ENCODE peak calls at places on chromosome 11, in four cellular contexts. One of them, this sample, is unnamed.

GRCh38 chr11:128759168-128759567 is 65.3 kb downstream of the FLI1 start:
- DNase-seq in sigmoid colon: no peak
- DNase-seq in ovary: no peak
- DNase-seq in esophagus muscularis mucosa: no peak
- DNase-seq in this sample: no peak

GRCh38 chr11:110219011-110219785 is 77.2 kb downstream of the RDX start:
- DNase-seq in sigmoid colon: no peak
- DNase-seq in ovary: no peak
- DNase-seq in esophagus muscularis mucosa: no peak
- DNase-seq in this sample: no peak

GRCh38 chr11:104968856-104969776 is 742 bp upstream of the CASP4 start:
- DNase-seq in sigmoid colon: no peak
- DNase-seq in ovary: peak
- DNase-seq in esophagus muscularis mucosa: no peak
- DNase-seq in this sample: no peak

GRCh38 chr11:65496304-65497140 is 2.3 kb upstream of the MALAT1 start:
- DNase-seq in sigmoid colon: peak
- DNase-seq in ovary: peak
- DNase-seq in esophagus muscularis mucosa: no peak
- DNase-seq in this sample: no peak

GRCh38 chr11:120563698-120564572 is 52.4 kb downstream of the GRIK4 start:
- DNase-seq in sigmoid colon: no peak
- DNase-seq in ovary: peak
- DNase-seq in esophagus muscularis mucosa: no peak
- DNase-seq in this sample: no peak

GRCh38 chr11:69911310-69912160 is 92.3 kb upstream of the FGF3 start:
- DNase-seq in sigmoid colon: peak
- DNase-seq in ovary: no peak
- DNase-seq in esophagus muscularis mucosa: no peak
- DNase-seq in this sample: no peak

GRCh38 chr11:70712471-70712870 is 314.1 kb downstream of the CTTN start:
- DNase-seq in sigmoid colon: no peak
- DNase-seq in ovary: no peak
- DNase-seq in esophagus muscularis mucosa: no peak
- DNase-seq in this sample: no peak

GRCh38 chr11:95566151-95566670 is 223.4 kb downstream of the FAM76B start:
- DNase-seq in sigmoid colon: no peak
- DNase-seq in ovary: no peak
- DNase-seq in esophagus muscularis mucosa: no peak
- DNase-seq in this sample: no peak

GRCh38 chr11:29075726-29076125 is 941.1 kb downstream of the KCNA4 start:
- DNase-seq in sigmoid colon: no peak
- DNase-seq in ovary: no peak
- DNase-seq in esophagus muscularis mucosa: no peak
- DNase-seq in this sample: no peak

GRCh38 chr11:19259487-19260345 is 19.0 kb upstream of the E2F8 start:
- DNase-seq in sigmoid colon: no peak
- DNase-seq in ovary: peak
- DNase-seq in esophagus muscularis mucosa: peak
- DNase-seq in this sample: peak

GRCh38 chr11:71078482-71078881 is 173.9 kb downstream of the SHANK2 start:
- DNase-seq in sigmoid colon: no peak
- DNase-seq in ovary: no peak
- DNase-seq in esophagus muscularis mucosa: no peak
- DNase-seq in this sample: no peak

GRCh38 chr11:5618807-5619206 is 6.0 kb upstream of the TRIM34 start:
- DNase-seq in sigmoid colon: no peak
- DNase-seq in ovary: no peak
- DNase-seq in esophagus muscularis mucosa: no peak
- DNase-seq in this sample: no peak

GRCh38 chr11:111941963-111942362 is 4.8 kb downstream of the DIXDC1 start:
- DNase-seq in sigmoid colon: no peak
- DNase-seq in ovary: no peak
- DNase-seq in esophagus muscularis mucosa: no peak
- DNase-seq in this sample: no peak

GRCh38 chr11:12164061-12165014 is 53.9 kb downstream of the MICAL2 start:
- DNase-seq in sigmoid colon: peak
- DNase-seq in ovary: no peak
- DNase-seq in esophagus muscularis mucosa: no peak
- DNase-seq in this sample: no peak

GRCh38 chr11:724063-724732 is 18.2 kb downstream of the EPS8L2 start:
- DNase-seq in sigmoid colon: no peak
- DNase-seq in ovary: no peak
- DNase-seq in esophagus muscularis mucosa: no peak
- DNase-seq in this sample: no peak

GRCh38 chr11:19577849-19578619 is 134.6 kb upstream of the NAV2 start:
- DNase-seq in sigmoid colon: peak
- DNase-seq in ovary: peak
- DNase-seq in esophagus muscularis mucosa: no peak
- DNase-seq in this sample: no peak

GRCh38 chr11:17542249-17542648 is 2.0 kb downstream of the USH1C start:
- DNase-seq in sigmoid colon: no peak
- DNase-seq in ovary: no peak
- DNase-seq in esophagus muscularis mucosa: no peak
- DNase-seq in this sample: peak

GRCh38 chr11:575996-576756 is at the start of gene PHRF1:
- DNase-seq in sigmoid colon: peak
- DNase-seq in ovary: peak
- DNase-seq in esophagus muscularis mucosa: peak
- DNase-seq in this sample: peak

GRCh38 chr11:134560066-134560465 is 148.0 kb upstream of the B3GAT1 start:
- DNase-seq in sigmoid colon: peak
- DNase-seq in ovary: no peak
- DNase-seq in esophagus muscularis mucosa: peak
- DNase-seq in this sample: no peak

GRCh38 chr11:13189561-13190435 is 87.8 kb upstream of the BMAL1 start:
- DNase-seq in sigmoid colon: no peak
- DNase-seq in ovary: no peak
- DNase-seq in esophagus muscularis mucosa: no peak
- DNase-seq in this sample: no peak

GRCh38 chr11:77619576-77620198 is 17.9 kb downstream of the CLNS1A start:
- DNase-seq in sigmoid colon: no peak
- DNase-seq in ovary: no peak
- DNase-seq in esophagus muscularis mucosa: no peak
- DNase-seq in this sample: no peak

GRCh38 chr11:34052608-34053160 is 1.2 kb downstream of the CAPRIN1 start:
- DNase-seq in sigmoid colon: peak
- DNase-seq in ovary: peak
- DNase-seq in esophagus muscularis mucosa: no peak
- DNase-seq in this sample: peak

GRCh38 chr11:34050967-34051348 is 573 bp upstream of the CAPRIN1 start:
- DNase-seq in sigmoid colon: no peak
- DNase-seq in ovary: no peak
- DNase-seq in esophagus muscularis mucosa: no peak
- DNase-seq in this sample: no peak

GRCh38 chr11:34052036-34052607 is 591 bp downstream of the CAPRIN1 start:
- DNase-seq in sigmoid colon: peak
- DNase-seq in ovary: peak
- DNase-seq in esophagus muscularis mucosa: peak
- DNase-seq in this sample: peak

GRCh38 chr11:34050536-34050935 is 995 bp upstream of the CAPRIN1 start:
- DNase-seq in sigmoid colon: no peak
- DNase-seq in ovary: no peak
- DNase-seq in esophagus muscularis mucosa: no peak
- DNase-seq in this sample: no peak

GRCh38 chr11:34051349-34052035 is at the start of gene CAPRIN1:
- DNase-seq in sigmoid colon: peak
- DNase-seq in ovary: peak
- DNase-seq in esophagus muscularis mucosa: peak
- DNase-seq in this sample: peak
- TF ChIP-seq EP300 in sigmoid colon: no peak
- TF ChIP-seq EP300 in ovary: no peak
- TF ChIP-seq EP300 in esophagus muscularis mucosa: no peak
- TF ChIP-seq EP300 in this sample: no peak

DNA sequence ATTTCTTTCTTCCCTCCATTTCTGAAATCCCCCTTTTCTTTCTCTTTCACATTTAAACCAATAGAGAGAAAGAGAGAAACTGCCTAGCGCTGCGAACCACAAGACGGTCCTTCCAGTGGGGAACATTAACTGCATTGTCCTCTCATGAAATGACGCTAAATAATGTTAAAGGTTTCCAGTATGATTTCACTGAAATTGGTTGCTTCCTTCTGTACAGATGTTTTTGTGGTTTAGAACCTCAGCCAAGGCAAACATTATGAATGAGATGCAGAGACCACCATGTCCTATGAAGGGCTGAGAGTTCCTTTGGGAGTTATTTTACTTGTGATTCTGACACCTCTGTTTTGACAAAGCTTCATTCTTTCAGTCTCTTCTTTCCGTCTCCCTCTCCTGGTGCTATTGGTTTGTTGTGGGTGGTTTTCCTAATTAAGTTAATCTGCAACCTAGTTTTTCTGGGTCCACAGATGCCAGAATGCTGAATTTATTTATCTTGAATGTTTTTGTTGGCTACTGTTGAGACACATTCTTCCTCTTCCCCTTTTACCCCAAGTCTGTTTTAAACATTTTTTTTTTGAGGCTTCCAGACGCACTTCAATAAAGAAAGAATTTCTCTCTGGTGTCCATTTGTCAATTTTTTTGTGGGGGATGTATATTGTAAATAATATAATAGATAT is 52.0 kb downstream of the ZBTB16 start:
- DNase-seq in sigmoid colon: no peak
- DNase-seq in ovary: no peak
- DNase-seq in esophagus muscularis mucosa: no peak
- DNase-seq in this sample: no peak
- TF ChIP-seq EP300 in sigmoid colon: no peak
- TF ChIP-seq EP300 in ovary: no peak
- TF ChIP-seq EP300 in esophagus muscularis mucosa: no peak
- TF ChIP-seq EP300 in this sample: no peak

GRCh38 chr11:2213384-2213842 is 41.8 kb upstream of the TH start:
- DNase-seq in sigmoid colon: peak
- DNase-seq in ovary: no peak
- DNase-seq in esophagus muscularis mucosa: no peak
- DNase-seq in this sample: no peak
- TF ChIP-seq EP300 in sigmoid colon: no peak
- TF ChIP-seq EP300 in ovary: no peak
- TF ChIP-seq EP300 in esophagus muscularis mucosa: no peak
- TF ChIP-seq EP300 in this sample: no peak

GRCh38 chr11:118001494-118001971 is 15.3 kb downstream of the IL10RA start:
- DNase-seq in sigmoid colon: no peak
- DNase-seq in ovary: no peak
- DNase-seq in esophagus muscularis mucosa: no peak
- DNase-seq in this sample: no peak

GRCh38 chr11:118000850-118001228 is 14.6 kb downstream of the IL10RA start:
- DNase-seq in sigmoid colon: no peak
- DNase-seq in ovary: no peak
- DNase-seq in esophagus muscularis mucosa: no peak
- DNase-seq in this sample: no peak

GRCh38 chr11:118002541-118003019 is 16.4 kb downstream of the IL10RA start:
- DNase-seq in sigmoid colon: peak
- DNase-seq in ovary: peak
- DNase-seq in esophagus muscularis mucosa: no peak
- DNase-seq in this sample: no peak

GRCh38 chr11:118003021-118003423 is 16.8 kb downstream of the IL10RA start:
- DNase-seq in sigmoid colon: no peak
- DNase-seq in ovary: no peak
- DNase-seq in esophagus muscularis mucosa: no peak
- DNase-seq in this sample: no peak

GRCh38 chr11:118002010-118002540 is 15.9 kb downstream of the IL10RA start:
- DNase-seq in sigmoid colon: no peak
- DNase-seq in ovary: no peak
- DNase-seq in esophagus muscularis mucosa: no peak
- DNase-seq in this sample: no peak
- TF ChIP-seq EP300 in sigmoid colon: no peak
- TF ChIP-seq EP300 in ovary: no peak
- TF ChIP-seq EP300 in esophagus muscularis mucosa: no peak
- TF ChIP-seq EP300 in this sample: no peak

This sample was measured in stomach.